ENCODE peak calls at places on chromosomes 4 and X, in four cellular contexts. D is body of pancreas, Y is transverse colon, M is psoas muscle. O is an unnamed sample.
A peak's percentile ranks its signal among the peaks of the same experiment; 100 is the strongest.

GRCh38 chr4:180960758-180961401 is 1282.3 kb upstream of the TENM3 start:
- DNase-seq in D (no peak), Y (no peak), M (no peak), O (no peak)

GRCh38 chr4:25157071-25157470 is 3.2 kb downstream of the SEPSECS start:
- DNase-seq in D (no peak), Y (no peak), M (no peak), O (no peak)

GRCh38 chrX:17860811-17861495 is at the start of gene RAI2:
- DNase-seq in D (peak; percentile 52), Y (peak; percentile 22), M (peak; percentile 54), O (peak; percentile 45)

GRCh38 chrX:53682885-53683555 is 3.5 kb downstream of the HUWE1 start:
- DNase-seq in D (peak; percentile 25), Y (peak; percentile 25), M (no peak), O (no peak)

GRCh38 chrX:117538441-117539418 is 577.9 kb downstream of the KLHL13 start:
- DNase-seq in D (peak; percentile 56), Y (no peak), M (no peak), O (no peak)

GRCh38 chr4:182062458-182062857 is 180.7 kb upstream of the TENM3 start:
- DNase-seq in D (no peak), Y (no peak), M (no peak), O (no peak)

GRCh38 chrX:154748712-154749339 is 2.1 kb downstream of the GAB3 start:
- DNase-seq in D (peak; percentile 42), Y (no peak), M (no peak), O (peak; percentile 25)

GRCh38 chrX:16882188-16882587 is 12.0 kb upstream of the RBBP7 start:
- DNase-seq in D (peak; percentile 73), Y (peak; percentile 57), M (peak; percentile 68), O (peak; percentile 54)

GRCh38 chr4:157702821-157703220 is 470.0 kb downstream of the GASK1B start:
- DNase-seq in D (no peak), Y (no peak), M (no peak), O (no peak)

GRCh38 chrX:64230123-64230970 is at the start of gene ASB12:
- DNase-seq in D (no peak), Y (no peak), M (peak; percentile 65), O (no peak)

GRCh38 chrX:32599156-32599555 is 612.2 kb downstream of the DMD start:
- DNase-seq in D (no peak), Y (no peak), M (no peak), O (no peak)

GRCh38 chr4:86032476-86033022 is 327.3 kb downstream of the MAPK10 start:
- DNase-seq in D (peak; percentile 19), Y (no peak), M (peak; percentile 42), O (peak; percentile 24)

GRCh38 chr4:99979872-99980271 is 29.8 kb upstream of the H2AZ1 start:
- DNase-seq in D (no peak), Y (no peak), M (no peak), O (no peak)

GRCh38 chr4:140858897-140859296 is 102.7 kb upstream of the TBC1D9 start:
- DNase-seq in D (no peak), Y (no peak), M (no peak), O (no peak)

GRCh38 chrX:108439434-108439883 is at the start of gene COL4A5:
- DNase-seq in D (peak; percentile 46), Y (peak; percentile 16), M (peak; percentile 61), O (peak; percentile 75)

GRCh38 chrX:118976599-118977340 is 2.4 kb downstream of the LONRF3 start:
- DNase-seq in D (peak; percentile 57), Y (peak; percentile 82), M (peak; percentile 80), O (peak; percentile 43)

GRCh38 chrX:109409181-109409580 is 72.7 kb downstream of the GUCY2F start:
- DNase-seq in D (no peak), Y (no peak), M (no peak), O (no peak)

GRCh38 chr4:30996841-30997240 is 276.7 kb downstream of the PCDH7 start:
- DNase-seq in D (no peak), Y (no peak), M (no peak), O (no peak)

GRCh38 chr4:72568959-72569718 is at the start of gene ADAMTS3:
- DNase-seq in D (peak; percentile 52), Y (peak; percentile 40), M (peak; percentile 70), O (peak; percentile 80)

GRCh38 chrX:125103693-125104092 is 216.0 kb upstream of the TEX13C start:
- DNase-seq in D (no peak), Y (no peak), M (no peak), O (no peak)

GRCh38 chr4:522911-523443 is 24.0 kb downstream of the PIGG start:
- DNase-seq in D (no peak), Y (no peak), M (no peak), O (no peak)

GRCh38 chr4:143294310-143294709 is 42.4 kb upstream of the GAB1 start:
- DNase-seq in D (peak; percentile 54), Y (peak; percentile 77), M (peak; percentile 83), O (peak; percentile 91)

GRCh38 chr4:7351014-7351413 is 83.7 kb downstream of the PSAPL1 start:
- DNase-seq in D (no peak), Y (no peak), M (peak; percentile 38), O (no peak)

GRCh38 chr4:7353846-7354610 is 80.7 kb downstream of the PSAPL1 start:
- DNase-seq in D (no peak), Y (no peak), M (peak; percentile 32), O (no peak)

GRCh38 chr4:7352486-7352885 is 82.2 kb downstream of the PSAPL1 start:
- DNase-seq in D (no peak), Y (no peak), M (peak; percentile 34), O (no peak)

GRCh38 chr4:7354937-7355336 is 79.8 kb downstream of the PSAPL1 start:
- DNase-seq in D (no peak), Y (no peak), M (peak; percentile 23), O (no peak)

GRCh38 chr4:7353046-7353790 is 81.5 kb downstream of the PSAPL1 start:
- DNase-seq in D (no peak), Y (no peak), M (peak; percentile 16), O (no peak)
- H3K4me1 ChIP-seq in D (no peaks in the 10 kb centered on the region), Y (no peaks in the 10 kb centered on the region), M (peaks cover 3% of the 10 kb centered on the region), O (no peaks in the 10 kb centered on the region)

GRCh38 chr4:57084360-57084759 is 25.8 kb downstream of the IGFBP7 start:
- DNase-seq in D (no peak), Y (no peak), M (no peak), O (no peak)

GRCh38 chr4:57081651-57082349 is 28.4 kb downstream of the IGFBP7 start:
- DNase-seq in D (no peak), Y (no peak), M (no peak), O (no peak)

GRCh38 chr4:57083107-57083506 is 27.1 kb downstream of the IGFBP7 start:
- DNase-seq in D (no peak), Y (no peak), M (no peak), O (no peak)

GRCh38 chr4:57086324-57086723 is 23.9 kb downstream of the IGFBP7 start:
- DNase-seq in D (no peak), Y (no peak), M (no peak), O (no peak)

GRCh38 chr4:57085278-57085677 is 24.9 kb downstream of the IGFBP7 start:
- DNase-seq in D (no peak), Y (no peak), M (no peak), O (no peak)
- H3K4me1 ChIP-seq in D (peaks cover 12% of the 10 kb centered on the region), Y (no peaks in the 10 kb centered on the region), M (peaks cover 7% of the 10 kb centered on the region), O (peaks cover 10% of the 10 kb centered on the region)

GRCh38 chr4:169147217-169147616 is 123.5 kb downstream of the SH3RF1 start:
- DNase-seq in D (no peak), Y (no peak), M (no peak), O (no peak)
- H3K4me1 ChIP-seq in D (no peaks in the 10 kb centered on the region), Y (no peaks in the 10 kb centered on the region), M (peaks cover 3% of the 10 kb centered on the region), O (no peaks in the 10 kb centered on the region)

DNA sequence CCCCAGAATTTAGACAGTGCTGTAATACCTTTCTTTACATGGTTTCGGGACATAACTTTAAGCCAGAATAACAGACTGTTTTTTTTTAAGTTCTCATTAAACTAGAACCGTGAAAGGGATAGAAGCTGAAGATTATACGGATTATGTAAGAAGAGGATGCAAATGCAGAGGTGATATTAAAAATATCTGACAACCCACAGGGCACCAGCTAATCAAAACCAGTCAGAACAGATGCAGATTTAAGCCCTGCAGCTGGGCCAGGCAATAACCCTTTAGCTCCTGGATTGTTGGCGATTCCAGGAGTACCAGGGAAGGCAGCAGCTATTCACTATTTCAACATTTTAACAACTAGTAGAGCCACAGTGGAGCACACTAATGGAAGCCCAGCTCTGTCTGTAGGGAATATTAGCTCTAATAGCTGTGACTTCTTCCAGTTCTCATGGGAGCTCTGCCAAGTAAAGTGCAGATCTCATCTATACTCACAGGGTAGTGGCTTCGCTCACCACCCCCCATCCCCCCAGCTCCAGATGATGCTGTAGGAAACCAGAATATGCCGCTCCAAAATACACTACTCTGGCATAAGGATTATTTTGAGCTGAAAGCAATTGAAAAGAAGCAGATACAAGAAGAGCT is 13.9 kb downstream of the SCD5 start:
- DNase-seq in D (no peak), Y (no peak), M (no peak), O (no peak)
- H3K4me1 ChIP-seq in D (peaks cover 28% of the 10 kb centered on the region), Y (peaks cover 10% of the 10 kb centered on the region), M (no peaks in the 10 kb centered on the region), O (no peaks in the 10 kb centered on the region)

GRCh38 chr4:174853629-174854028 is 24.6 kb upstream of the GLRA3 start:
- DNase-seq in D (no peak), Y (no peak), M (no peak), O (no peak)
- H3K4me1 ChIP-seq in D (no peaks in the 10 kb centered on the region), Y (no peaks in the 10 kb centered on the region), M (no peaks in the 10 kb centered on the region), O (no peaks in the 10 kb centered on the region)

DNA sequence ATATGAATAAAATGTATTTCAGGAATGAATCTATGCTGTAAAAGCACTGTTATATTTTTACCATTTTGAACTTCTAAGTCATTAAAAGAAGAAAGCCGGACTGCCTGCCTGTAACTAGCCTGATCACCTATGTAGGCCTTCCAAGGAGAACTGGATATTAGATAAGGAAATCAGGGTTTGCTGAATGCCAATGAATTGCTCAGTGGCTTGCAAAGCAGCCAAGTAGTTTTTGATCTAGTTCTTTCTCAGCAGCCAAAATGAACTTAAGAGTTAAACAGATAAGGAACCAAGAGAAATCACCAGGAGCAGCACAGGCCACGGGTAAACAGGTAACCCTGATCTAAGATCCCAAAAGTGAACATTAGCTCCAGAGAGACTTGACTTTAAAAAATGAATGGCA is 3.3 kb downstream of the ANXA5 start:
- DNase-seq in D (no peak), Y (no peak), M (no peak), O (no peak)
- H3K4me1 ChIP-seq in D (peaks cover 72% of the 10 kb centered on the region), Y (peaks cover 8% of the 10 kb centered on the region), M (peaks cover 66% of the 10 kb centered on the region), O (peaks cover 15% of the 10 kb centered on the region)

DNA sequence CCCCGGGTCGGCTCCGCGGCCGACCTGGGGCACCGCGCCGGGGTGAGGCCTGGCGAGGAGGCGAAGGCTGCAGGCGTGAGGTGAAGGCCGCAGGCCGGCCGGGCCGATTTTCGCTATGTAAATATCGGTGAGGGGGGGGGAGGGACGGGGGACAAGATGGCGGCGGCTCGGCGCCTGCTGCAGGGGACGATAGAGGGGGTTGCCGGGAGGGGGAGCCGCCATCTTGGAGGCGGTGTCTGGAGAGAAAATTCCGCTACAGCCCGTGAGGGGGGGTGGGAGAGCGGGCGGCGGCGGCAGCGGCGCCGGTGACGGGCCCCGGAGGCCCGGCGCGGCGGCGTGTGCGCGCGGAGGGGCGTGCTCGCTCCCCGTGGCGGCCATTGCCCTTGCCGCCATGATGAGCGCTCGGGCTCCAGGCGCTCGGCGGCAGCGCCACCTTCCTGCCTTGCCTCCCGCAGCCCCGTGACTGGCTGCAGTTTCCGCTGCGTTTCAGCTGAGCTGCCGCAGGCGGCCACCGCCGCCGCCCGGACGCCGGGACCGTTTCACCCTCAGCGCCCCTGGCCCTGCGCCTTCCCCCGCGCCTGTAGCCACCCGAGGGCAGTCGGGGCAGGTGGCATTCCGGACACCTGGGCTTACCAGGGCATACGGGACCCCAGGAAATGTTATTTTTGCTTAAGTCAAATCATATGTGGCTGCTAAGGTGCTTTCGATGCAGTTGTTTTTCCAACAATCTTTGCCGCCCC is 692 bp downstream of the ZFX start:
- DNase-seq in D (peak; percentile 90), Y (peak; percentile 95), M (peak; percentile 97), O (peak; percentile 94)
- H3K4me1 ChIP-seq in D (peaks cover 48% of the 10 kb centered on the region), Y (peaks cover 29% of the 10 kb centered on the region), M (peaks cover 61% of the 10 kb centered on the region), O (peaks cover 20% of the 10 kb centered on the region)